ENCODE peak calls at places on chromosome 17, in seven cellular contexts. O, P, B, S, V, U and H are unnamed samples.

GRCh38 chr17:28745777-28746473 is 2.1 kb downstream of the TRAF4 start:
- DNase-seq in O (no peak), P (no peak), B (no peak), S (no peak), V (peak), U (no peak), H (peak)

GRCh38 chr17:12729086-12729485 is 60.2 kb upstream of the ARHGAP44 start:
- DNase-seq in O (no peak), P (no peak), B (no peak), S (no peak), V (no peak), U (no peak), H (no peak)

GRCh38 chr17:752620-753219 is 656 bp upstream of the GEMIN4 start:
- DNase-seq in O (no peak), P (no peak), B (no peak), S (no peak), V (peak), U (no peak), H (no peak)

GRCh38 chr17:18038149-18038850 is 668 bp downstream of the ATPAF2 start:
- DNase-seq in O (no peak), P (peak), B (no peak), S (no peak), V (no peak), U (peak), H (no peak)

GRCh38 chr17:79192503-79193500 is 118.2 kb downstream of the ENGASE start:
- DNase-seq in O (no peak), P (peak), B (no peak), S (no peak), V (peak), U (no peak), H (no peak)

GRCh38 chr17:57577751-57578607 is 167.1 kb downstream of the CCDC182 start:
- DNase-seq in O (no peak), P (no peak), B (no peak), S (peak), V (peak), U (peak), H (no peak)

GRCh38 chr17:77072670-77073069 is 68.1 kb upstream of the SEC14L1 start:
- DNase-seq in O (no peak), P (no peak), B (no peak), S (no peak), V (no peak), U (no peak), H (no peak)

GRCh38 chr17:21358682-21359482 is 17.3 kb upstream of the KCNJ12 start:
- DNase-seq in O (no peak), P (no peak), B (no peak), S (no peak), V (no peak), U (no peak), H (no peak)

GRCh38 chr17:40538936-40539705 is 26.2 kb downstream of the CCR7 start:
- DNase-seq in O (no peak), P (no peak), B (no peak), S (no peak), V (no peak), U (no peak), H (no peak)

GRCh38 chr17:55265434-55266021 is 768 bp downstream of the HLF start:
- DNase-seq in O (peak), P (peak), B (no peak), S (no peak), V (peak), U (no peak), H (no peak)

GRCh38 chr17:81064746-81065475 is 30.0 kb downstream of the BAIAP2 start:
- DNase-seq in O (no peak), P (no peak), B (no peak), S (no peak), V (peak), U (no peak), H (no peak)

GRCh38 chr17:63490321-63490720 is 13.5 kb downstream of the ACE start:
- DNase-seq in O (no peak), P (no peak), B (no peak), S (no peak), V (no peak), U (no peak), H (no peak)

GRCh38 chr17:78111727-78112507 is 16.6 kb downstream of the TMC6 start:
- DNase-seq in O (no peak), P (no peak), B (no peak), S (no peak), V (no peak), U (no peak), H (no peak)

GRCh38 chr17:33974276-33974675 is 280.8 kb upstream of the CCL2 start:
- DNase-seq in O (no peak), P (no peak), B (no peak), S (no peak), V (no peak), U (no peak), H (no peak)

GRCh38 chr17:36566081-36566480 is 21.4 kb downstream of the GGNBP2 start:
- DNase-seq in O (no peak), P (no peak), B (no peak), S (no peak), V (no peak), U (no peak), H (no peak)

GRCh38 chr17:39239640-39240314 is 14.0 kb upstream of the STAC2 start:
- DNase-seq in O (peak), P (peak), B (peak), S (no peak), V (peak), U (no peak), H (no peak)

GRCh38 chr17:57911834-57912673 is 43.2 kb downstream of the CUEDC1 start:
- DNase-seq in O (no peak), P (no peak), B (no peak), S (no peak), V (peak), U (no peak), H (no peak)

GRCh38 chr17:69593716-69594115 is 179.2 kb downstream of the MAP2K6 start:
- DNase-seq in O (no peak), P (no peak), B (no peak), S (no peak), V (no peak), U (no peak), H (no peak)

GRCh38 chr17:79888009-79888540 is 48.8 kb upstream of the CBX4 start:
- DNase-seq in O (no peak), P (no peak), B (no peak), S (no peak), V (no peak), U (no peak), H (no peak)

GRCh38 chr17:45320349-45320930 is 3.6 kb upstream of the MAP3K14 start:
- DNase-seq in O (no peak), P (no peak), B (no peak), S (no peak), V (peak), U (no peak), H (no peak)

GRCh38 chr17:49859991-49860953 is 12.4 kb upstream of the TAC4 start:
- DNase-seq in O (no peak), P (no peak), B (no peak), S (no peak), V (no peak), U (no peak), H (no peak)

GRCh38 chr17:45113424-45113754 is 18.9 kb downstream of the PLCD3 start:
- DNase-seq in O (no peak), P (no peak), B (no peak), S (no peak), V (no peak), U (no peak), H (no peak)

GRCh38 chr17:40750391-40750790 is 4.7 kb downstream of the KRT25 start:
- DNase-seq in O (no peak), P (no peak), B (no peak), S (no peak), V (no peak), U (no peak), H (no peak)

GRCh38 chr17:73901661-73902415 is 257.6 kb upstream of the SDK2 start:
- DNase-seq in O (no peak), P (peak), B (no peak), S (no peak), V (peak), U (no peak), H (no peak)

GRCh38 chr17:76593338-76593737 is 7.7 kb upstream of the ST6GALNAC2 start:
- DNase-seq in O (no peak), P (no peak), B (no peak), S (no peak), V (no peak), U (no peak), H (no peak)

GRCh38 chr17:56723471-56723870 is 110.2 kb downstream of the C17orf67 start:
- DNase-seq in O (no peak), P (no peak), B (no peak), S (no peak), V (no peak), U (no peak), H (no peak)

GRCh38 chr17:41553987-41554680 is 17.7 kb downstream of the KRT9 start:
- DNase-seq in O (no peak), P (no peak), B (no peak), S (no peak), V (no peak), U (no peak), H (no peak)

GRCh38 chr17:10614536-10615155 is 42.5 kb downstream of the MYH3 start:
- DNase-seq in O (no peak), P (no peak), B (no peak), S (peak), V (peak), U (no peak), H (no peak)

GRCh38 chr17:9837551-9838471 is 12.1 kb downstream of the GLP2R start:
- DNase-seq in O (no peak), P (no peak), B (no peak), S (no peak), V (peak), U (no peak), H (no peak)

GRCh38 chr17:73118876-73119485 is 26.5 kb upstream of the SLC39A11 start:
- DNase-seq in O (no peak), P (no peak), B (no peak), S (no peak), V (no peak), U (no peak), H (no peak)

GRCh38 chr17:29870836-29871430 is 59.1 kb downstream of the SSH2 start:
- DNase-seq in O (no peak), P (no peak), B (no peak), S (peak), V (no peak), U (no peak), H (no peak)

GRCh38 chr17:28745052-28745776 is 1.4 kb downstream of the TRAF4 start:
- DNase-seq in O (no peak), P (no peak), B (no peak), S (peak), V (peak), U (no peak), H (peak)